ENCODE peak calls at places on chromosomes 12 and 14, in seven cellular contexts. C is endothelial cell, U is pons, M is Daoy, R is fibroblast of mammary gland, B is substantia nigra, X is cardiac muscle cell. H is an unnamed sample.

GRCh38 chr12:89470741-89471504 is 53.7 kb downstream of the GALNT4 start:
- DNase-seq in B (no peak), C (no peak), X (peak), U (peak), R (peak), M (peak), H (no peak)

GRCh38 chr12:2177751-2178150 is 125.0 kb downstream of the CACNA1C start:
- DNase-seq in C (no peak), R (peak), M (no peak), X (no peak), B (no peak), U (no peak), H (no peak)

GRCh38 chr12:4214912-4215861 is 58.4 kb upstream of the CCND2 start:
- DNase-seq in X (no peak), B (peak), R (no peak), C (no peak), U (peak), M (peak), H (no peak)

GRCh38 chr12:63897931-63898330 is 53.4 kb downstream of the SRGAP1 start:
- DNase-seq in R (no peak), C (peak), M (peak), X (no peak), U (no peak), B (no peak), H (no peak)

GRCh38 chr12:96986883-96987523 is 79.9 kb downstream of the NEDD1 start:
- DNase-seq in U (peak), R (peak), M (peak), B (no peak), X (peak), C (peak), H (no peak)

GRCh38 chr12:109301643-109302176 is 7.4 kb downstream of the FOXN4 start:
- DNase-seq in U (no peak), X (no peak), C (no peak), R (no peak), B (no peak), M (no peak), H (no peak)

GRCh38 chr14:39033371-39033770 is 69.7 kb downstream of the SEC23A start:
- DNase-seq in C (no peak), U (no peak), X (no peak), M (no peak), R (no peak), B (no peak), H (no peak)

GRCh38 chr12:52332381-52332780 is 11.2 kb upstream of the KRT83 start:
- DNase-seq in M (no peak), U (no peak), C (no peak), B (no peak), X (no peak), R (no peak), H (no peak)

GRCh38 chr12:47124451-47124850 is 44.7 kb upstream of the AMIGO2 start:
- DNase-seq in C (no peak), B (no peak), X (no peak), M (no peak), U (no peak), R (peak), H (no peak)

GRCh38 chr14:103765526-103765925 is 49.9 kb downstream of the ZFYVE21 start:
- DNase-seq in C (peak), M (no peak), X (no peak), R (no peak), U (no peak), B (no peak), H (no peak)

GRCh38 chr14:64249363-64249762 is 44.8 kb downstream of the ESR2 start:
- DNase-seq in X (no peak), M (no peak), U (no peak), C (no peak), R (no peak), B (no peak), H (no peak)

GRCh38 chr12:54017027-54017788 is 8.4 kb downstream of the HOXC8 start:
- DNase-seq in M (peak), X (no peak), B (no peak), C (no peak), R (peak), U (no peak), H (no peak)

GRCh38 chr14:32432813-32433538 is 103.9 kb downstream of the AKAP6 start:
- DNase-seq in C (no peak), B (no peak), X (no peak), M (no peak), U (no peak), R (no peak), H (no peak)

GRCh38 chr14:106879241-106879640 is 1352.9 kb downstream of the TMEM121 start:
- DNase-seq in M (no peak), R (peak), X (no peak), C (no peak), U (no peak), B (no peak), H (no peak)